ENCODE peak calls at places on chromosomes 6 and 20, in seven cellular contexts. W is GM23338; A is AG04450; P is vagina; O is activated CD8-positive, alpha-beta T cell treated with anti-CD3 and anti-CD28 coated beads for 36 hours; L is hepatocyte; K is colonic mucosa. X is an unnamed sample.

GRCh38 chr6:98927534-98927933 is 20.2 kb downstream of the FBXL4 start:
- DNase-seq in W (no peak), A (no peak), P (no peak), O (no peak), L (peak), K (no peak), X (no peak)

GRCh38 chr6:66985816-66986215 is 1278.8 kb upstream of the EYS start:
- DNase-seq in W (no peak), A (no peak), P (no peak), O (no peak), L (no peak), K (no peak), X (no peak)

GRCh38 chr6:105402090-105402980 is 547 bp downstream of the PREP start:
- DNase-seq in W (peak), A (no peak), P (no peak), O (peak), L (peak), K (peak), X (peak)

GRCh38 chr20:18019068-18019467 is 38.6 kb downstream of the OVOL2 start:
- DNase-seq in W (peak), A (no peak), P (no peak), O (peak), L (no peak), K (no peak), X (peak)

GRCh38 chr6:3749991-3750323 is 1.6 kb downstream of the PXDC1 start:
- DNase-seq in W (no peak), A (no peak), P (no peak), O (no peak), L (peak), K (peak), X (no peak)

GRCh38 chr6:43973351-43973750 is 153.9 kb downstream of the MRPL14 start:
- DNase-seq in W (no peak), A (no peak), P (no peak), O (no peak), L (no peak), K (no peak), X (no peak)

GRCh38 chr20:15814903-15815302 is 758.3 kb downstream of the KIF16B start:
- DNase-seq in W (no peak), A (no peak), P (no peak), O (no peak), L (peak), K (no peak), X (no peak)

GRCh38 chr6:87654880-87655454 is 47.1 kb downstream of the AKIRIN2 start:
- DNase-seq in W (no peak), A (no peak), P (no peak), O (no peak), L (no peak), K (no peak), X (no peak)

GRCh38 chr6:162999575-163000285 is 272.0 kb downstream of the PACRG start:
- DNase-seq in W (no peak), A (no peak), P (no peak), O (no peak), L (no peak), K (no peak), X (no peak)

GRCh38 chr20:17613328-17614175 is 43.7 kb downstream of the DSTN start:
- DNase-seq in W (no peak), A (no peak), P (peak), O (peak), L (peak), K (peak), X (no peak)

GRCh38 chr6:137867685-137868509 is 838 bp downstream of the TNFAIP3 start:
- DNase-seq in W (peak), A (no peak), P (no peak), O (peak), L (no peak), K (peak), X (peak)

GRCh38 chr6:42993445-42993844 is 9.1 kb downstream of the PPP2R5D start:
- DNase-seq in W (no peak), A (no peak), P (no peak), O (no peak), L (no peak), K (no peak), X (no peak)

GRCh38 chr20:10519361-10520048 is 84.4 kb downstream of the SLX4IP start:
- DNase-seq in W (no peak), A (no peak), P (no peak), O (no peak), L (no peak), K (no peak), X (no peak)

GRCh38 chr20:22268675-22269074 is 315.7 kb downstream of the FOXA2 start:
- DNase-seq in W (no peak), A (no peak), P (no peak), O (no peak), L (no peak), K (no peak), X (no peak)

GRCh38 chr20:53579581-53580375 is 13.9 kb downstream of the ZNF217 start:
- DNase-seq in W (no peak), A (no peak), P (no peak), O (peak), L (peak), K (peak), X (no peak)

GRCh38 chr6:52515219-52515960 is 61.5 kb downstream of the TRAM2 start:
- DNase-seq in W (no peak), A (no peak), P (no peak), O (no peak), L (no peak), K (no peak), X (no peak)

GRCh38 chr6:113050010-113050893 is 703.1 kb downstream of the RFPL4B start:
- DNase-seq in W (peak), A (no peak), P (no peak), O (no peak), L (no peak), K (no peak), X (no peak)

GRCh38 chr20:20663841-20664240 is 48.6 kb downstream of the RALGAPA2 start:
- DNase-seq in W (no peak), A (no peak), P (no peak), O (no peak), L (no peak), K (no peak), X (no peak)

GRCh38 chr6:54310377-54311152 is 2.3 kb downstream of the TINAG start:
- DNase-seq in W (no peak), A (no peak), P (no peak), O (no peak), L (no peak), K (no peak), X (no peak)

GRCh38 chr20:36624068-36624813 is 18.7 kb downstream of the RAB5IF start:
- DNase-seq in W (peak), A (no peak), P (no peak), O (no peak), L (no peak), K (peak), X (no peak)

GRCh38 chr6:157092736-157093135 is 230.6 kb downstream of the TMEM242 start:
- DNase-seq in W (no peak), A (no peak), P (no peak), O (no peak), L (no peak), K (no peak), X (no peak)

GRCh38 chr20:9066196-9066595 is 2.7 kb upstream of the PLCB4 start:
- DNase-seq in W (no peak), A (no peak), P (no peak), O (no peak), L (no peak), K (no peak), X (no peak)

GRCh38 chr6:157978021-157978783 is 3.5 kb upstream of the SYNJ2 start:
- DNase-seq in W (no peak), A (no peak), P (no peak), O (no peak), L (no peak), K (no peak), X (no peak)

GRCh38 chr20:17934141-17934862 is 34.3 kb downstream of the SNX5 start:
- DNase-seq in W (peak), A (no peak), P (no peak), O (no peak), L (no peak), K (no peak), X (no peak)

GRCh38 chr6:167699141-167700036 is 127.3 kb upstream of the AFDN start:
- DNase-seq in W (no peak), A (no peak), P (no peak), O (peak), L (peak), K (peak), X (peak)

GRCh38 chr6:149334682-149335160 is 17.2 kb downstream of the TAB2 start:
- DNase-seq in W (peak), A (peak), P (no peak), O (no peak), L (peak), K (no peak), X (no peak)

GRCh38 chr20:1934162-1934561 is 39.0 kb downstream of the SIRPA start:
- DNase-seq in W (no peak), A (peak), P (no peak), O (no peak), L (no peak), K (no peak), X (no peak)

GRCh38 chr6:139334791-139335446 is 39.5 kb downstream of the CITED2 start:
- DNase-seq in W (no peak), A (peak), P (no peak), O (no peak), L (no peak), K (no peak), X (no peak)

GRCh38 chr6:25478973-25479372 is 173.0 kb upstream of the SCGN start:
- DNase-seq in W (no peak), A (no peak), P (no peak), O (no peak), L (no peak), K (no peak), X (no peak)

GRCh38 chr6:75600694-75601265 is 900 bp upstream of the SENP6 start:
- DNase-seq in W (no peak), A (no peak), P (no peak), O (peak), L (no peak), K (no peak), X (no peak)

GRCh38 chr6:3355358-3356055 is 96.8 kb downstream of the PSMG4 start:
- DNase-seq in W (peak), A (no peak), P (no peak), O (no peak), L (no peak), K (peak), X (no peak)

GRCh38 chr20:37575884-37576283 is 48.2 kb upstream of the BLCAP start:
- DNase-seq in W (peak), A (no peak), P (no peak), O (no peak), L (no peak), K (no peak), X (peak)

GRCh38 chr6:117477988-117478852 is 4.3 kb upstream of the DCBLD1 start:
- DNase-seq in W (peak), A (no peak), P (no peak), O (peak), L (peak), K (peak), X (peak)

GRCh38 chr6:109799664-109800063 is 108.6 kb downstream of the FIG4 start:
- DNase-seq in W (no peak), A (no peak), P (no peak), O (no peak), L (no peak), K (no peak), X (no peak)

GRCh38 chr20:10487354-10488115 is 52.4 kb downstream of the SLX4IP start:
- DNase-seq in W (no peak), A (no peak), P (no peak), O (no peak), L (no peak), K (no peak), X (no peak)

DNA sequence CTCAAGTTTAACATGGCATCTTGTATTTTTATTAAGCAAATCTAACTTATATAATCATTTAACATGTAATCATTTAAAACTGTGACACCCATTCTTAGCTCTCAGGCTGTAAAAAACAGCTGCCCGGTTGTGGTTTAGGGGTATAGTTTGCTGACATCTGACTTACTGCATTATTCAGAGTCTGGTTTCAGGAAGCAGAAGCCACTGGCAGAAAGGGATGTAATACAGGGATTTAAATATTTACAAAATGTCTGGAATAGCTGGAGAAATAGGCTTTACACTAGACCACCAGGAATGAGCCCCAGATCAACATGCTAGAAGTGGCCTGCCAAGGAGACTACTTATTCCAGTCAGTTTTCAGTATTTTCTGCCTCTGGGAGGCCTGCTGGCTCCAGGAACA is 421.1 kb downstream of the CD109 start:
- DNase-seq in W (no peak), A (peak), P (no peak), O (no peak), L (no peak), K (no peak), X (no peak)
- TF ChIP-seq CTCF in W (no peak), A (no peak), P (no peak), O (no peak), L (no peak), K (no peak), X (no peak)

GRCh38 chr20:32539063-32539816 is 45.9 kb downstream of the NOL4L start:
- DNase-seq in W (no peak), A (no peak), P (no peak), O (peak), L (no peak), K (peak), X (no peak)

GRCh38 chr20:32538526-32538918 is 46.6 kb downstream of the NOL4L start:
- DNase-seq in W (peak), A (no peak), P (no peak), O (peak), L (peak), K (no peak), X (no peak)

GRCh38 chr20:32535953-32536823 is 48.9 kb downstream of the NOL4L start:
- DNase-seq in W (peak), A (no peak), P (no peak), O (peak), L (peak), K (peak), X (peak)

GRCh38 chr20:32536861-32537656 is 48.1 kb downstream of the NOL4L start:
- DNase-seq in W (peak), A (no peak), P (no peak), O (peak), L (peak), K (peak), X (peak)

DNA sequence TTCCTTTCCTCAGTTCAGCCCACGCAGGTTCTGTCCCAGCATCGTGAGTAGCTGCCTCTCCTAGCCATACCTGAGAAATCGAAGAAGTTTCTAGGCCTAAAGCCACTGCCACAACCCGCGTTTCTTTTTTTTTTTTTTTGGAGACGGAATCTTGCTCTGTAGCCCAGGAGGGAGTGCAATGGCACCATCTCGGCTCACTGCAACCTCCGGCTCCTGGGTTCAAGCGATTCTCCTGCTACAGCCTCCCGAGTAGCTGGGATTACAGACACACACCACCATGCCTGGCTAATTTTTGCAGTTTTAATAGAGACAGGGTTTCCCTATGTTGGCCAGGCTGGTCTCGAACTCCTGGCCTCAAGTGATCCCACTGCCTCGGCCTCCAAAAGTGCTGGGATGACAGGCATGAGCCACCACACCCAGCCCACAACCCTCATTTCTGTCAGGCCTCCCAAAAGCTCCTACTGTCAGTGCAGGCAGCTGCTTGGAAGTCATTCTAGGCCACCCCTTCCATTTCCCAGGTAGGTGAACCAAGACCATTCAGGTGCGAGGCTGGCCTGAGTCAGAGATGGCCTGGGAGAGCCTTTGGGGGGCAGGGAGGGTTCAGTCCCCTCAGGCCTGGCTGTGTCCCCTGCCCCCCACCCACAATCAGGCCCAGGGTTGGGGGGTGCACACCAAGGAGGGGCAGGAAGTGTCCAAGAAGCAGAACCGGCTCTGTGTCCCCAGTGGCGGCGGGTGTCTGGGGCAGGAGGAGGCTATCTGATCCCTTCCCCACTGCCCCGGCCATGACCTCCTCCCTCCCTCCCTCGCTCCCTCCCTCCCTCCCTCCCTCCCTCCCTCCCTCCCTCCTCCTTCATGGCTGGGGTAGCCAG is 47.2 kb downstream of the NOL4L start:
- DNase-seq in W (peak), A (no peak), P (no peak), O (no peak), L (peak), K (no peak), X (no peak)
- TF ChIP-seq CTCF in W (no peak), A (no peak), P (no peak), O (no peak), L (no peak), K (no peak), X (no peak)

GRCh38 chr20:61161649-61162210 is 90.3 kb upstream of the CDH4 start:
- DNase-seq in W (no peak), A (no peak), P (no peak), O (no peak), L (no peak), K (no peak), X (no peak)
- TF ChIP-seq CTCF in W (no peak), A (peak), P (no peak), O (no peak), L (no peak), K (no peak), X (no peak)

GRCh38 chr20:6828794-6829423 is 61.4 kb downstream of the BMP2 start:
- DNase-seq in W (peak), A (peak), P (no peak), O (peak), L (peak), K (peak), X (peak)

GRCh38 chr20:6827472-6827871 is 60.0 kb downstream of the BMP2 start:
- DNase-seq in W (no peak), A (no peak), P (no peak), O (no peak), L (no peak), K (no peak), X (no peak)

GRCh38 chr20:6831461-6831860 is 64.0 kb downstream of the BMP2 start:
- DNase-seq in W (no peak), A (no peak), P (no peak), O (no peak), L (no peak), K (no peak), X (no peak)

GRCh38 chr20:6832811-6833210 is 65.3 kb downstream of the BMP2 start:
- DNase-seq in W (no peak), A (no peak), P (no peak), O (no peak), L (no peak), K (no peak), X (no peak)

GRCh38 chr20:6829510-6830116 is 62.1 kb downstream of the BMP2 start:
- DNase-seq in W (peak), A (no peak), P (no peak), O (no peak), L (no peak), K (no peak), X (no peak)
- TF ChIP-seq CTCF in W (peak), A (peak), P (no peak), O (no peak), L (peak), K (no peak), X (no peak)

GRCh38 chr20:45157977-45158376 is 16.7 kb upstream of the PI3 start:
- DNase-seq in W (no peak), A (no peak), P (no peak), O (no peak), L (peak), K (peak), X (no peak)

GRCh38 chr20:45153147-45153546 is 21.6 kb upstream of the PI3 start:
- DNase-seq in W (no peak), A (no peak), P (no peak), O (no peak), L (no peak), K (no peak), X (no peak)

GRCh38 chr20:45153756-45154155 is 20.9 kb upstream of the PI3 start:
- DNase-seq in W (no peak), A (no peak), P (no peak), O (no peak), L (no peak), K (no peak), X (peak)

GRCh38 chr20:45154183-45154582 is 20.5 kb upstream of the PI3 start:
- DNase-seq in W (peak), A (no peak), P (no peak), O (no peak), L (no peak), K (no peak), X (no peak)

GRCh38 chr20:45156728-45157127 is 18.0 kb upstream of the PI3 start:
- DNase-seq in W (no peak), A (no peak), P (no peak), O (no peak), L (no peak), K (no peak), X (no peak)
- TF ChIP-seq CTCF in W (no peak), A (no peak), P (no peak), O (no peak), L (no peak), K (no peak), X (no peak)

GRCh38 chr6:37484786-37485170 is 14.9 kb downstream of the CCDC167 start:
- DNase-seq in W (no peak), A (no peak), P (no peak), O (no peak), L (no peak), K (no peak), X (no peak)

GRCh38 chr6:37486440-37486839 is 13.3 kb downstream of the CCDC167 start:
- DNase-seq in W (no peak), A (no peak), P (no peak), O (no peak), L (no peak), K (no peak), X (no peak)

GRCh38 chr6:37483502-37483901 is 16.2 kb downstream of the CCDC167 start:
- DNase-seq in W (no peak), A (no peak), P (no peak), O (no peak), L (no peak), K (no peak), X (no peak)

GRCh38 chr6:37483917-37484785 is 15.5 kb downstream of the CCDC167 start:
- DNase-seq in W (peak), A (no peak), P (no peak), O (peak), L (peak), K (peak), X (peak)

DNA sequence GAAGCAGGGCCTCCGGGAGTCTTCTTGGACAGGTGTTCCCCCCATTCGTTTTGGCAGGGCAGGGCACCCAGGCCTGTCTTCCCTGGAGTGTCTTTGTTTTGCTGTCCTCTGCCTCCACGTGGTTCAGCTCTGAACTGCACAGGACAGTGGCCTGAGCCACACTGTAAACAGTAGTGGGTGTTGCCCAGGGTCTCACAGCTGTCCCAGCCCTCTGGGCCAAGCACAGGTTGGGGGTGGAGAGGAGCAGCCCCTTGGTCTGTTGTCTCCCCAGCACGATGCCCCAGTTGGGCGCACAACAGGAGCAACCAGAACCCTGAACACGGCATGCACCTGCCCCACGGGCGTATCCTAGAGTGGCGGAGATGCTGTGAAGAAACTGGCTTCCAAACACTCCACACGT is 14.4 kb downstream of the CCDC167 start:
- DNase-seq in W (peak), A (no peak), P (no peak), O (no peak), L (no peak), K (no peak), X (no peak)
- TF ChIP-seq CTCF in W (peak), A (peak), P (no peak), O (no peak), L (peak), K (no peak), X (no peak)

GRCh38 chr20:60062431-60063336 is 104.5 kb downstream of the CDH26 start:
- DNase-seq in W (no peak), A (no peak), P (peak), O (no peak), L (peak), K (no peak), X (no peak)
- TF ChIP-seq CTCF in W (no peak), A (no peak), P (no peak), O (no peak), L (no peak), K (no peak), X (no peak)

GRCh38 chr6:13194852-13195251 is 133.5 kb downstream of the TBC1D7 start:
- DNase-seq in W (peak), A (peak), P (no peak), O (peak), L (peak), K (peak), X (peak)
- TF ChIP-seq CTCF in W (peak), A (peak), P (peak), O (peak), L (peak), K (peak), X (peak)